ENCODE peak calls at places on chromosomes 5 and 9, in four cellular contexts. One of them, this sample, is unnamed.

GRCh38 chr9:89684912-89685636 is 80.3 kb downstream of the GADD45G start:
- DNase-seq in A549: no peak
- DNase-seq in ovary: peak
- DNase-seq in neural progenitor cell: no peak
- DNase-seq in this sample: no peak

GRCh38 chr9:119283118-119283794 is 86.0 kb downstream of the BRINP1 start:
- DNase-seq in A549: no peak
- DNase-seq in ovary: no peak
- DNase-seq in neural progenitor cell: peak
- DNase-seq in this sample: no peak

GRCh38 chr9:26169684-26170083 is 491.4 kb upstream of the TUSC1 start:
- DNase-seq in A549: peak
- DNase-seq in ovary: no peak
- DNase-seq in neural progenitor cell: no peak
- DNase-seq in this sample: no peak

GRCh38 chr5:14702238-14702839 is 37.8 kb downstream of the OTULIN start:
- DNase-seq in A549: no peak
- DNase-seq in ovary: no peak
- DNase-seq in neural progenitor cell: no peak
- DNase-seq in this sample: no peak

GRCh38 chr5:136035837-136036236 is 7.0 kb downstream of the TGFBI start:
- DNase-seq in A549: no peak
- DNase-seq in ovary: no peak
- DNase-seq in neural progenitor cell: no peak
- DNase-seq in this sample: no peak

GRCh38 chr5:126395198-126395597 is 28.0 kb upstream of the GRAMD2B start:
- DNase-seq in A549: no peak
- DNase-seq in ovary: peak
- DNase-seq in neural progenitor cell: peak
- DNase-seq in this sample: no peak

GRCh38 chr9:95283678-95284077 is 33.8 kb downstream of the FANCC start:
- DNase-seq in A549: no peak
- DNase-seq in ovary: no peak
- DNase-seq in neural progenitor cell: no peak
- DNase-seq in this sample: no peak

GRCh38 chr5:127042593-127042992 is 12.2 kb upstream of the MARCHF3 start:
- DNase-seq in A549: no peak
- DNase-seq in ovary: no peak
- DNase-seq in neural progenitor cell: peak
- DNase-seq in this sample: no peak

GRCh38 chr9:396397-396796 is 181.7 kb downstream of the DOCK8 start:
- DNase-seq in A549: no peak
- DNase-seq in ovary: no peak
- DNase-seq in neural progenitor cell: no peak
- DNase-seq in this sample: no peak

GRCh38 chr5:891837-892389 is 688 bp downstream of the BRD9 start:
- DNase-seq in A549: peak
- DNase-seq in ovary: no peak
- DNase-seq in neural progenitor cell: no peak
- DNase-seq in this sample: peak

GRCh38 chr5:135880801-135881200 is 14.8 kb downstream of the IL9 start:
- DNase-seq in A549: no peak
- DNase-seq in ovary: no peak
- DNase-seq in neural progenitor cell: no peak
- DNase-seq in this sample: no peak

GRCh38 chr9:98175013-98175679 is 17.3 kb downstream of the CORO2A start:
- DNase-seq in A549: no peak
- DNase-seq in ovary: no peak
- DNase-seq in neural progenitor cell: peak
- DNase-seq in this sample: no peak

GRCh38 chr9:122988919-122989614 is 44.4 kb upstream of the GPR21 start:
- DNase-seq in A549: no peak
- DNase-seq in ovary: no peak
- DNase-seq in neural progenitor cell: no peak
- DNase-seq in this sample: no peak

GRCh38 chr9:88949961-88950340 is 41.3 kb upstream of the S1PR3 start:
- DNase-seq in A549: no peak
- DNase-seq in ovary: no peak
- DNase-seq in neural progenitor cell: no peak
- DNase-seq in this sample: no peak

GRCh38 chr5:112417931-112418358 is 1.1 kb downstream of the EPB41L4A start:
- DNase-seq in A549: no peak
- DNase-seq in ovary: peak
- DNase-seq in neural progenitor cell: peak
- DNase-seq in this sample: peak

GRCh38 chr9:34988218-34989055 is 1.1 kb upstream of the DNAJB5 start:
- DNase-seq in A549: no peak
- DNase-seq in ovary: no peak
- DNase-seq in neural progenitor cell: peak
- DNase-seq in this sample: peak

GRCh38 chr5:90529939-90530677 is 724 bp upstream of the LYSMD3 start:
- DNase-seq in A549: peak
- DNase-seq in ovary: peak
- DNase-seq in neural progenitor cell: peak
- DNase-seq in this sample: peak

GRCh38 chr5:77859306-77859705 is 83.2 kb upstream of the TBCA start:
- DNase-seq in A549: no peak
- DNase-seq in ovary: no peak
- DNase-seq in neural progenitor cell: no peak
- DNase-seq in this sample: no peak

GRCh38 chr9:70679845-70680244 is 265.4 kb upstream of the KLF9 start:
- DNase-seq in A549: no peak
- DNase-seq in ovary: no peak
- DNase-seq in neural progenitor cell: no peak
- DNase-seq in this sample: no peak

GRCh38 chr5:10331341-10331796 is 22.1 kb upstream of the MARCHF6 start:
- DNase-seq in A549: no peak
- DNase-seq in ovary: peak
- DNase-seq in neural progenitor cell: no peak
- DNase-seq in this sample: no peak

GRCh38 chr5:1184163-1184470 is 17.3 kb upstream of the SLC6A19 start:
- DNase-seq in A549: no peak
- DNase-seq in ovary: no peak
- DNase-seq in neural progenitor cell: no peak
- DNase-seq in this sample: no peak

GRCh38 chr5:6730407-6730806 is 17.2 kb downstream of the TENT4A start:
- DNase-seq in A549: no peak
- DNase-seq in ovary: no peak
- DNase-seq in neural progenitor cell: no peak
- DNase-seq in this sample: no peak

GRCh38 chr5:32714836-32715235 is 3.7 kb downstream of the NPR3 start:
- DNase-seq in A549: no peak
- DNase-seq in ovary: no peak
- DNase-seq in neural progenitor cell: no peak
- DNase-seq in this sample: no peak

GRCh38 chr9:104982543-104982942 is 54.6 kb upstream of the ABCA1 start:
- DNase-seq in A549: no peak
- DNase-seq in ovary: no peak
- DNase-seq in neural progenitor cell: no peak
- DNase-seq in this sample: no peak

GRCh38 chr9:40926404-40927259 is 201.8 kb downstream of the FOXD4L6 start:
- DNase-seq in A549: no peak
- DNase-seq in ovary: no peak
- DNase-seq in neural progenitor cell: no peak
- DNase-seq in this sample: no peak

GRCh38 chr9:130017035-130017909 is 25.7 kb downstream of the FNBP1 start:
- DNase-seq in A549: no peak
- DNase-seq in ovary: no peak
- DNase-seq in neural progenitor cell: no peak
- DNase-seq in this sample: no peak

GRCh38 chr9:126468141-126468825 is 141.7 kb downstream of the MVB12B start:
- DNase-seq in A549: no peak
- DNase-seq in ovary: no peak
- DNase-seq in neural progenitor cell: no peak
- DNase-seq in this sample: no peak

GRCh38 chr9:131276891-131277672 is 772 bp upstream of the FAM78A start:
- DNase-seq in A549: no peak
- DNase-seq in ovary: no peak
- DNase-seq in neural progenitor cell: peak
- DNase-seq in this sample: no peak

GRCh38 chr5:146079695-146080361 is 25.5 kb downstream of the PLAC8L1 start:
- DNase-seq in A549: no peak
- DNase-seq in ovary: no peak
- DNase-seq in neural progenitor cell: no peak
- DNase-seq in this sample: no peak

GRCh38 chr5:171592741-171593140 is 173.3 kb downstream of the FGF18 start:
- DNase-seq in A549: no peak
- DNase-seq in ovary: no peak
- DNase-seq in neural progenitor cell: no peak
- DNase-seq in this sample: no peak

GRCh38 chr9:14616188-14616982 is 76.8 kb downstream of the ZDHHC21 start:
- DNase-seq in A549: peak
- DNase-seq in ovary: no peak
- DNase-seq in neural progenitor cell: peak
- DNase-seq in this sample: no peak

GRCh38 chr9:20509464-20509863 is 112.8 kb downstream of the MLLT3 start:
- DNase-seq in A549: no peak
- DNase-seq in ovary: no peak
- DNase-seq in neural progenitor cell: no peak
- DNase-seq in this sample: no peak

GRCh38 chr5:106393276-106393675 is 1277.5 kb downstream of the EFNA5 start:
- DNase-seq in A549: no peak
- DNase-seq in ovary: no peak
- DNase-seq in neural progenitor cell: no peak
- DNase-seq in this sample: no peak

GRCh38 chr5:138464018-138464387 is 1.3 kb upstream of the EGR1 start:
- DNase-seq in A549: peak
- DNase-seq in ovary: peak
- DNase-seq in neural progenitor cell: peak
- DNase-seq in this sample: peak

GRCh38 chr5:14879985-14880589 is 8.5 kb upstream of the ANKH start:
- DNase-seq in A549: no peak
- DNase-seq in ovary: no peak
- DNase-seq in neural progenitor cell: no peak
- DNase-seq in this sample: no peak

GRCh38 chr5:142432961-142433360 is 108.1 kb upstream of the SPRY4 start:
- DNase-seq in A549: no peak
- DNase-seq in ovary: no peak
- DNase-seq in neural progenitor cell: no peak
- DNase-seq in this sample: no peak

GRCh38 chr5:111859533-111860270 is 102.7 kb upstream of the NREP start:
- DNase-seq in A549: no peak
- DNase-seq in ovary: no peak
- DNase-seq in neural progenitor cell: no peak
- DNase-seq in this sample: no peak

GRCh38 chr5:67053229-67053628 is 143.4 kb downstream of the CD180 start:
- DNase-seq in A549: no peak
- DNase-seq in ovary: no peak
- DNase-seq in neural progenitor cell: peak
- DNase-seq in this sample: no peak

DNA sequence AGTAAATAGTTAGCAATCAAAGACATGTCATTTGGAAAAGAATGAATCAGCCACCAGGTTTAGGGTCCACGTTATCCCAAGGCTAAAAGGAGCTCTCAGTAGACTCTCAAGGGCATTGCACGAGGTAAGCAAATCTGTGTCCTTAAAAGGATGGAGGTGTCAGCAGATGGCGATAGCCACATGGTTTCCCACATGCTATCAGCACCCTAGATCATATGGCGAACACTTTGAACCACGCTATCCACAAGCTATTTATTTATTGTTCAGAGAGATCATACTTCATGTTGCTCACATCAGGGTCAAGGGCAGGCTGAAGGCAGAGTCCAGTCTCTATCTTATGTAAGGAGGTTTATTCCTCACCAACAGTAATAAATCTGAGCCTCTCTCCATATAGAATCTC is 43.7 kb downstream of the CDH6 start:
- DNase-seq in A549: no peak
- DNase-seq in ovary: no peak
- DNase-seq in neural progenitor cell: no peak
- DNase-seq in this sample: no peak
- TF ChIP-seq CTCF in A549: no peak
- TF ChIP-seq CTCF in ovary: no peak
- TF ChIP-seq CTCF in neural progenitor cell: peak
- TF ChIP-seq CTCF in this sample: no peak

GRCh38 chr9:68780377-68780707 is 75.3 kb downstream of the PIP5K1B start:
- DNase-seq in A549: no peak
- DNase-seq in ovary: peak
- DNase-seq in neural progenitor cell: no peak
- DNase-seq in this sample: no peak

GRCh38 chr9:68780735-68781134 is 75.7 kb downstream of the PIP5K1B start:
- DNase-seq in A549: no peak
- DNase-seq in ovary: no peak
- DNase-seq in neural progenitor cell: peak
- DNase-seq in this sample: no peak

GRCh38 chr9:68781866-68782265 is 76.8 kb downstream of the PIP5K1B start:
- DNase-seq in A549: no peak
- DNase-seq in ovary: no peak
- DNase-seq in neural progenitor cell: no peak
- DNase-seq in this sample: peak

GRCh38 chr9:68778635-68779034 is 73.6 kb downstream of the PIP5K1B start:
- DNase-seq in A549: no peak
- DNase-seq in ovary: no peak
- DNase-seq in neural progenitor cell: no peak
- DNase-seq in this sample: no peak

DNA sequence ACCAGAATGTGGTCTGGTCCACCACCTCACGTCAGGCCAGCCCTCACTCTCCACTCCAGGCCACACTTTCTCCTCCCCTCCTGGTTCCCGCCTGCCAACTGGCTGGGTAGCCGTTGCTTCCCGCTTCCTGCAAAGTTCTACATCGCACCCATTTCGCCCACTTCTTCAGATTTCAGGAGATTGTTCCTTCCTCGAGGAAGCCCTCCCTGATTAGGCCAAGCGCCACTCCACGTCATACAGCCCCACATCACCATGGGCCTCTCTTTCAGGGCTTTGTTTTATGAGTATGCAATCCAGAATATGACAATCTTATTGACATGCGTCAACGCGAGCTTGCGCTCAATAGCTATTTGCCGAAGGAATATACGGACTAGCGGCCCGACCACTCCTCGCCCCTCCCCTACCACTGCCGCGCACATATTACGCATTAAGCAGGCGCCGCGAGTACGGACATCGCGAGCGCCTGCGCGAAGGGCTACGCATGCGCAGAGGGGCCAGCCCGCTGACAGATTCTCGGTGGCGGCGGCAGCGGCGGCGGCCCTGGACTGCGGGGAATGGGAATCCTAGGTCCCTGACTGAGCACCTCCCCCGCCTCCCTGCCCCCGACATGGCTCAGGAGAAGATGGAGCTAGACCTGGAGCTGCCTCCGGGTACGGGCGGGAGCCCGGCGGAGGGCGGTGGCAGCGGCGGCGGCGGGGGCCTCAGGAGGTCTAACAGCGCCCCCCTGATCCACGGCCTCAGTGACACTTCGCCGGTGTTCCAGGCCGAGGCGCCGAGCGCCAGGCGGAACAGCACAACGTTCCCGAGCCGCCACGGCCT is 74.7 kb downstream of the PIP5K1B start:
- DNase-seq in A549: peak
- DNase-seq in ovary: peak
- DNase-seq in neural progenitor cell: peak
- DNase-seq in this sample: peak
- TF ChIP-seq CTCF in A549: peak
- TF ChIP-seq CTCF in ovary: peak
- TF ChIP-seq CTCF in neural progenitor cell: peak
- TF ChIP-seq CTCF in this sample: no peak

GRCh38 chr5:82174919-82175219 is 103.3 kb downstream of the RPS23 start:
- DNase-seq in A549: no peak
- DNase-seq in ovary: no peak
- DNase-seq in neural progenitor cell: no peak
- DNase-seq in this sample: no peak
- TF ChIP-seq CTCF in A549: no peak
- TF ChIP-seq CTCF in ovary: no peak
- TF ChIP-seq CTCF in neural progenitor cell: no peak
- TF ChIP-seq CTCF in this sample: peak

GRCh38 chr9:18245911-18246310 is 228.0 kb upstream of the ADAMTSL1 start:
- DNase-seq in A549: no peak
- DNase-seq in ovary: no peak
- DNase-seq in neural progenitor cell: no peak
- DNase-seq in this sample: no peak
- TF ChIP-seq CTCF in A549: no peak
- TF ChIP-seq CTCF in ovary: no peak
- TF ChIP-seq CTCF in neural progenitor cell: no peak
- TF ChIP-seq CTCF in this sample: no peak

This sample was measured in endothelial cell.